ENCODE peak calls at places on chromosomes 2 and 18, in nine cellular contexts. Q is PC-3; E is CD8-positive, alpha-beta T cell; Z is uterus; D is GM23338; K is H9; A is transverse colon; N is gastrocnemius medialis; G is IMR-90. V is an unnamed sample.

GRCh38 chr18:3129053-3129864 is 90.5 kb downstream of the MYOM1 start:
- DNase-seq in Q (peak; percentile 81), E (peak; percentile 83), Z (peak; percentile 81), D (peak; percentile 98), K (peak; percentile 92), A (peak; percentile 88), N (peak; percentile 38), G (peak; percentile 78), V (peak; percentile 40)

GRCh38 chr2:2824588-2824987 is 493.5 kb upstream of the MYT1L start:
- DNase-seq in Q (no peak), E (no peak), Z (no peak), D (no peak), K (no peak), A (no peak), N (no peak), G (no peak), V (no peak)

GRCh38 chr2:152716805-152717241 is 438 bp downstream of the PRPF40A start:
- DNase-seq in Q (peak; percentile 19), E (no peak), Z (peak; percentile 29), D (peak; percentile 60), K (no peak), A (peak; percentile 35), N (no peak), G (no peak), V (no peak)

GRCh38 chr2:56448999-56449431 is 265.2 kb downstream of the CCDC85A start:
- DNase-seq in Q (peak; percentile 52), E (no peak), Z (no peak), D (peak; percentile 17), K (no peak), A (peak; percentile 80), N (no peak), G (no peak), V (peak; percentile 47)

GRCh38 chr2:28377201-28377816 is 15.3 kb upstream of the FOSL2 start:
- DNase-seq in Q (no peak), E (no peak), Z (no peak), D (no peak), K (no peak), A (peak; percentile 90), N (no peak), G (no peak), V (peak; percentile 56)

GRCh38 chr2:30721241-30721640 is 86.0 kb downstream of the CAPN13 start:
- DNase-seq in Q (no peak), E (peak; percentile 3), Z (no peak), D (no peak), K (peak; percentile 10), A (no peak), N (no peak), G (no peak), V (no peak)

GRCh38 chr18:35497334-35498197 is at the start of gene INO80C:
- DNase-seq in Q (peak; percentile 75), E (peak; percentile 92), Z (peak; percentile 90), D (peak; percentile 97), K (peak; percentile 91), A (peak; percentile 93), N (peak; percentile 86), G (peak; percentile 93), V (peak; percentile 94)

GRCh38 chr18:62425465-62426190 is 97.2 kb upstream of the ZCCHC2 start:
- DNase-seq in Q (peak; percentile 99), E (peak; percentile 46), Z (peak; percentile 93), D (peak; percentile 96), K (peak; percentile 83), A (peak; percentile 77), N (peak; percentile 86), G (peak; percentile 96), V (peak; percentile 92)

GRCh38 chr2:25269234-25269633 is 72.5 kb downstream of the DNMT3A start:
- DNase-seq in Q (no peak), E (no peak), Z (no peak), D (no peak), K (no peak), A (no peak), N (no peak), G (no peak), V (no peak)

GRCh38 chr2:18213986-18214385 is 335.5 kb downstream of the KCNS3 start:
- DNase-seq in Q (no peak), E (no peak), Z (no peak), D (no peak), K (no peak), A (no peak), N (no peak), G (no peak), V (no peak)

GRCh38 chr2:172680595-172681176 is 55.0 kb upstream of the RAPGEF4 start:
- DNase-seq in Q (peak; percentile 40), E (no peak), Z (peak; percentile 39), D (no peak), K (no peak), A (no peak), N (no peak), G (no peak), V (no peak)

GRCh38 chr2:178997067-178997466 is 52.9 kb downstream of the CCDC141 start:
- DNase-seq in Q (no peak), E (no peak), Z (no peak), D (no peak), K (no peak), A (no peak), N (no peak), G (no peak), V (no peak)

GRCh38 chr18:69956655-69957054 is 9.0 kb upstream of the CD226 start:
- DNase-seq in Q (no peak), E (no peak), Z (no peak), D (no peak), K (no peak), A (no peak), N (no peak), G (no peak), V (no peak)

GRCh38 chr2:57510704-57511103 is 535.9 kb upstream of the VRK2 start:
- DNase-seq in Q (no peak), E (no peak), Z (no peak), D (peak; percentile 23), K (no peak), A (no peak), N (no peak), G (no peak), V (no peak)

GRCh38 chr2:233240897-233241296 is 10.6 kb upstream of the ATG16L1 start:
- DNase-seq in Q (peak; percentile 67), E (peak; percentile 17), Z (no peak), D (no peak), K (no peak), A (no peak), N (no peak), G (no peak), V (no peak)

GRCh38 chr2:158893057-158893456 is 75.4 kb upstream of the TANC1 start:
- DNase-seq in Q (no peak), E (no peak), Z (no peak), D (no peak), K (no peak), A (no peak), N (no peak), G (peak; percentile 60), V (peak; percentile 91)

GRCh38 chr2:24993797-24994196 is 22.0 kb upstream of the DNAJC27 start:
- DNase-seq in Q (no peak), E (no peak), Z (no peak), D (no peak), K (no peak), A (no peak), N (no peak), G (peak; percentile 30), V (no peak)

GRCh38 chr2:24375349-24376087 is 15.2 kb upstream of the ITSN2 start:
- DNase-seq in Q (no peak), E (no peak), Z (no peak), D (no peak), K (no peak), A (no peak), N (peak; percentile 36), G (no peak), V (no peak)

GRCh38 chr2:112813043-112813966 is 23.3 kb downstream of the IL1B start:
- DNase-seq in Q (no peak), E (no peak), Z (no peak), D (no peak), K (no peak), A (no peak), N (no peak), G (no peak), V (no peak)
- H3K4me1 ChIP-seq in Q (peaks cover 19% of the 10 kb centered on the region), E (no peaks in the 10 kb centered on the region), Z (no peaks in the 10 kb centered on the region), D (peaks cover 27% of the 10 kb centered on the region), K (peaks cover 15% of the 10 kb centered on the region), A (peaks cover 6% of the 10 kb centered on the region), N (peaks cover 6% of the 10 kb centered on the region), G (peaks cover 22% of the 10 kb centered on the region), V (peaks cover 44% of the 10 kb centered on the region)

GRCh38 chr2:97988722-97989121 is 7.0 kb downstream of the TMEM131 start:
- DNase-seq in Q (no peak), E (no peak), Z (no peak), D (no peak), K (no peak), A (no peak), N (no peak), G (no peak), V (no peak)

GRCh38 chr2:97982621-97983020 is 13.1 kb downstream of the TMEM131 start:
- DNase-seq in Q (no peak), E (no peak), Z (no peak), D (no peak), K (no peak), A (no peak), N (no peak), G (no peak), V (no peak)

GRCh38 chr2:97983698-97984097 is 12.1 kb downstream of the TMEM131 start:
- DNase-seq in Q (no peak), E (no peak), Z (no peak), D (no peak), K (no peak), A (peak; percentile 44), N (no peak), G (no peak), V (no peak)

GRCh38 chr2:97983134-97983533 is 12.6 kb downstream of the TMEM131 start:
- DNase-seq in Q (no peak), E (no peak), Z (no peak), D (peak; percentile 21), K (no peak), A (no peak), N (no peak), G (no peak), V (no peak)

GRCh38 chr2:97985998-97986397 is 9.8 kb downstream of the TMEM131 start:
- DNase-seq in Q (no peak), E (no peak), Z (no peak), D (no peak), K (no peak), A (no peak), N (no peak), G (no peak), V (no peak)
- TF ChIP-seq CTCF in Q (no peak), E (no peak), Z (no peak), D (no peak), K (no peak), A (no peak), N (no peak), G (no peak), V (no peak)

DNA sequence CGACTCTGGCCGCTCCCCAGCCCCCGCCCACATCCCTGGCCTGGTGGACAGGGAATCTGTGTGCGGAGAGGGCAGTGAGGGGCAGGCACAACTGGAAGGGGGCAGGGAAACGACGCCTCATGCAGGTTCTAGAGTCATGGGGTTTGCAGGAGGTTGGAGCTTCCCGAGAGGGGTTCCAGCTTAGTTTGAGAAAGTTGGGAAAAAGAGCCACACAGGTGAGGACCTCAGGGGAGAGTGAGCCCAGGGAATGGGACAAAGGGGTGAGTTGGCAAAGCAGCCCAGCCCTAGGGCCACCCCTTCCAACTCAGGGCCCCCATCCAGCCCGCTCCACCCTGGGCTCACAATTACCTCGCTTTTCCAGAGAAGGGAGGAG is 1.7 kb downstream of the RTKN start:
- DNase-seq in Q (no peak), E (no peak), Z (no peak), D (peak; percentile 40), K (no peak), A (peak; percentile 54), N (no peak), G (peak; percentile 46), V (no peak)
- H3K4me1 ChIP-seq in Q (peaks cover 34% of the 10 kb centered on the region), E (peaks cover 23% of the 10 kb centered on the region), Z (peaks cover 9% of the 10 kb centered on the region), D (peaks cover 35% of the 10 kb centered on the region), K (peaks cover 3% of the 10 kb centered on the region), A (peaks cover 15% of the 10 kb centered on the region), N (peaks cover 30% of the 10 kb centered on the region), G (peaks cover 23% of the 10 kb centered on the region), V (peaks cover 19% of the 10 kb centered on the region)

GRCh38 chr18:58407649-58408407 is 221.1 kb downstream of the ALPK2 start:
- DNase-seq in Q (no peak), E (no peak), Z (no peak), D (no peak), K (no peak), A (no peak), N (no peak), G (no peak), V (no peak)
- TF ChIP-seq CTCF in Q (no peak), E (no peak), Z (no peak), D (peak; percentile 5), K (peak; percentile 49), A (no peak), N (no peak), G (no peak), V (no peak)

V was measured in foreskin keratinocyte.